ENCODE peak calls at places on chromosomes 1 and 21, in four cellular contexts. One of them, this sample, is unnamed. For H3K4me1 and H3K27me3, the result is how much of the 10 kb centered on the place peaks cover.

GRCh38 chr1:41870076-41870562 is 48.6 kb downstream of the HIVEP3 start:
- DNase-seq in psoas muscle: no peak
- DNase-seq in mesenchymal stem cell: peak
- DNase-seq in CD4-positive, alpha-beta memory T cell: no peak
- DNase-seq in this sample: no peak

GRCh38 chr1:51519857-51520699 is 1.0 kb upstream of the EPS15 start:
- DNase-seq in psoas muscle: no peak
- DNase-seq in CD4-positive, alpha-beta memory T cell: peak
- DNase-seq in mesenchymal stem cell: peak
- DNase-seq in this sample: no peak

GRCh38 chr1:51234721-51235425 is 1.2 kb upstream of the RNF11 start:
- DNase-seq in CD4-positive, alpha-beta memory T cell: peak
- DNase-seq in psoas muscle: peak
- DNase-seq in mesenchymal stem cell: peak
- DNase-seq in this sample: peak

GRCh38 chr1:24935196-24935526 is 5.1 kb upstream of the RUNX3 start:
- DNase-seq in mesenchymal stem cell: no peak
- DNase-seq in CD4-positive, alpha-beta memory T cell: peak
- DNase-seq in psoas muscle: no peak
- DNase-seq in this sample: no peak

GRCh38 chr1:64979358-64979757 is 13.0 kb upstream of the JAK1 start:
- DNase-seq in psoas muscle: no peak
- DNase-seq in mesenchymal stem cell: no peak
- DNase-seq in CD4-positive, alpha-beta memory T cell: no peak
- DNase-seq in this sample: no peak

GRCh38 chr1:50106095-50106761 is 2.5 kb upstream of the ELAVL4 start:
- DNase-seq in mesenchymal stem cell: no peak
- DNase-seq in CD4-positive, alpha-beta memory T cell: peak
- DNase-seq in psoas muscle: no peak
- DNase-seq in this sample: no peak

GRCh38 chr1:82704393-82704792 is 903.7 kb downstream of the ADGRL2 start:
- DNase-seq in CD4-positive, alpha-beta memory T cell: no peak
- DNase-seq in mesenchymal stem cell: no peak
- DNase-seq in psoas muscle: no peak
- DNase-seq in this sample: no peak

GRCh38 chr21:16116798-16117197 is 387.0 kb downstream of the USP25 start:
- DNase-seq in CD4-positive, alpha-beta memory T cell: no peak
- DNase-seq in mesenchymal stem cell: no peak
- DNase-seq in psoas muscle: no peak
- DNase-seq in this sample: no peak

GRCh38 chr1:205014772-205015171 is 28.2 kb upstream of the CNTN2 start:
- DNase-seq in psoas muscle: no peak
- DNase-seq in mesenchymal stem cell: no peak
- DNase-seq in CD4-positive, alpha-beta memory T cell: no peak
- DNase-seq in this sample: no peak

GRCh38 chr1:28759257-28759656 is 22.5 kb downstream of the YTHDF2 start:
- DNase-seq in mesenchymal stem cell: no peak
- DNase-seq in psoas muscle: no peak
- DNase-seq in CD4-positive, alpha-beta memory T cell: no peak
- DNase-seq in this sample: no peak

GRCh38 chr1:213985181-213986019 is 2.4 kb upstream of the PROX1 start:
- DNase-seq in CD4-positive, alpha-beta memory T cell: no peak
- DNase-seq in psoas muscle: no peak
- DNase-seq in mesenchymal stem cell: no peak
- DNase-seq in this sample: no peak

GRCh38 chr1:112144738-112145426 is 155.4 kb upstream of the KCND3 start:
- DNase-seq in psoas muscle: no peak
- DNase-seq in mesenchymal stem cell: no peak
- DNase-seq in CD4-positive, alpha-beta memory T cell: no peak
- DNase-seq in this sample: no peak

GRCh38 chr1:110242062-110242461 is 31.9 kb downstream of the KCNC4 start:
- DNase-seq in psoas muscle: no peak
- DNase-seq in mesenchymal stem cell: no peak
- DNase-seq in CD4-positive, alpha-beta memory T cell: no peak
- DNase-seq in this sample: no peak

GRCh38 chr21:32334980-32335471 is 36.4 kb downstream of the MRAP start:
- DNase-seq in CD4-positive, alpha-beta memory T cell: no peak
- DNase-seq in mesenchymal stem cell: peak
- DNase-seq in psoas muscle: no peak
- DNase-seq in this sample: no peak

GRCh38 chr1:55107989-55108388 is 68.6 kb downstream of the PCSK9 start:
- DNase-seq in psoas muscle: no peak
- DNase-seq in CD4-positive, alpha-beta memory T cell: no peak
- DNase-seq in mesenchymal stem cell: no peak
- DNase-seq in this sample: no peak

GRCh38 chr1:201964266-201964665 is 9.0 kb downstream of the TIMM17A start:
- DNase-seq in mesenchymal stem cell: peak
- DNase-seq in psoas muscle: no peak
- DNase-seq in CD4-positive, alpha-beta memory T cell: no peak
- DNase-seq in this sample: no peak

GRCh38 chr1:239811211-239811902 is 280.3 kb upstream of the FMN2 start:
- DNase-seq in mesenchymal stem cell: no peak
- DNase-seq in psoas muscle: no peak
- DNase-seq in CD4-positive, alpha-beta memory T cell: no peak
- DNase-seq in this sample: no peak

GRCh38 chr1:209880051-209880450 is 52.3 kb downstream of the UTP25 start:
- DNase-seq in CD4-positive, alpha-beta memory T cell: no peak
- DNase-seq in psoas muscle: no peak
- DNase-seq in mesenchymal stem cell: no peak
- DNase-seq in this sample: no peak

GRCh38 chr1:234919061-234919755 is 209.4 kb downstream of the TOMM20 start:
- DNase-seq in CD4-positive, alpha-beta memory T cell: no peak
- DNase-seq in psoas muscle: peak
- DNase-seq in mesenchymal stem cell: no peak
- DNase-seq in this sample: no peak

GRCh38 chr1:109151146-109151545 is 37.2 kb downstream of the ELAPOR1 start:
- DNase-seq in psoas muscle: peak
- DNase-seq in CD4-positive, alpha-beta memory T cell: no peak
- DNase-seq in mesenchymal stem cell: peak
- DNase-seq in this sample: no peak

GRCh38 chr1:204885288-204885711 is 14.6 kb downstream of the NFASC start:
- DNase-seq in CD4-positive, alpha-beta memory T cell: no peak
- DNase-seq in psoas muscle: no peak
- DNase-seq in mesenchymal stem cell: no peak
- DNase-seq in this sample: no peak

GRCh38 chr1:112548540-112548939 is 39.8 kb downstream of the WNT2B start:
- DNase-seq in psoas muscle: no peak
- DNase-seq in CD4-positive, alpha-beta memory T cell: no peak
- DNase-seq in mesenchymal stem cell: no peak
- DNase-seq in this sample: no peak

GRCh38 chr1:171661076-171661650 is 8.7 kb upstream of the MYOC start:
- DNase-seq in psoas muscle: no peak
- DNase-seq in CD4-positive, alpha-beta memory T cell: no peak
- DNase-seq in mesenchymal stem cell: no peak
- DNase-seq in this sample: no peak

GRCh38 chr1:93907718-93908117 is 1.5 kb downstream of the GCLM start:
- DNase-seq in mesenchymal stem cell: peak
- DNase-seq in psoas muscle: peak
- DNase-seq in CD4-positive, alpha-beta memory T cell: no peak
- DNase-seq in this sample: no peak

GRCh38 chr1:167706363-167706762 is 15.4 kb upstream of the MPZL1 start:
- DNase-seq in psoas muscle: no peak
- DNase-seq in mesenchymal stem cell: no peak
- DNase-seq in CD4-positive, alpha-beta memory T cell: no peak
- DNase-seq in this sample: no peak

GRCh38 chr1:164524810-164525209 is 34.2 kb upstream of the PBX1 start:
- DNase-seq in psoas muscle: no peak
- DNase-seq in mesenchymal stem cell: peak
- DNase-seq in CD4-positive, alpha-beta memory T cell: no peak
- DNase-seq in this sample: no peak

GRCh38 chr1:70465911-70466310 is 54.8 kb downstream of the CTH start:
- DNase-seq in CD4-positive, alpha-beta memory T cell: no peak
- DNase-seq in psoas muscle: no peak
- DNase-seq in mesenchymal stem cell: no peak
- DNase-seq in this sample: no peak

GRCh38 chr1:157312270-157312812 is 174.1 kb upstream of the ETV3 start:
- DNase-seq in mesenchymal stem cell: no peak
- DNase-seq in CD4-positive, alpha-beta memory T cell: no peak
- DNase-seq in psoas muscle: no peak
- DNase-seq in this sample: no peak

GRCh38 chr21:42843021-42843420 is 36.3 kb downstream of the WDR4 start:
- DNase-seq in mesenchymal stem cell: no peak
- DNase-seq in psoas muscle: no peak
- DNase-seq in CD4-positive, alpha-beta memory T cell: no peak
- DNase-seq in this sample: no peak

GRCh38 chr1:152932170-152932811 is 14.7 kb upstream of the SPRR5 start:
- DNase-seq in psoas muscle: no peak
- DNase-seq in CD4-positive, alpha-beta memory T cell: no peak
- DNase-seq in mesenchymal stem cell: no peak
- DNase-seq in this sample: no peak

GRCh38 chr1:4754816-4755215 is 100.4 kb downstream of the AJAP1 start:
- DNase-seq in mesenchymal stem cell: no peak
- DNase-seq in CD4-positive, alpha-beta memory T cell: no peak
- DNase-seq in psoas muscle: no peak
- DNase-seq in this sample: no peak

GRCh38 chr21:27244356-27244755 is 277.5 kb upstream of the ADAMTS5 start:
- DNase-seq in mesenchymal stem cell: no peak
- DNase-seq in CD4-positive, alpha-beta memory T cell: no peak
- DNase-seq in psoas muscle: no peak
- DNase-seq in this sample: no peak

GRCh38 chr1:41811978-41812852 is 106.5 kb downstream of the HIVEP3 start:
- DNase-seq in CD4-positive, alpha-beta memory T cell: peak
- DNase-seq in psoas muscle: peak
- DNase-seq in mesenchymal stem cell: peak
- DNase-seq in this sample: peak

GRCh38 chr21:23111070-23111605 is 2112.9 kb downstream of the NCAM2 start:
- DNase-seq in mesenchymal stem cell: no peak
- DNase-seq in CD4-positive, alpha-beta memory T cell: no peak
- DNase-seq in psoas muscle: no peak
- DNase-seq in this sample: no peak

GRCh38 chr1:153679337-153680119 is 1.0 kb downstream of the NPR1 start:
- DNase-seq in mesenchymal stem cell: peak
- DNase-seq in psoas muscle: no peak
- DNase-seq in CD4-positive, alpha-beta memory T cell: no peak
- DNase-seq in this sample: no peak

GRCh38 chr21:44925027-44925755 is 4.5 kb upstream of the ITGB2 start:
- DNase-seq in psoas muscle: no peak
- DNase-seq in mesenchymal stem cell: peak
- DNase-seq in CD4-positive, alpha-beta memory T cell: peak
- DNase-seq in this sample: no peak
- H3K4me1 ChIP-seq in psoas muscle: under half
- H3K4me1 ChIP-seq in mesenchymal stem cell: under half
- H3K4me1 ChIP-seq in CD4-positive, alpha-beta memory T cell: half or more
- H3K4me1 ChIP-seq in this sample: under half

DNA sequence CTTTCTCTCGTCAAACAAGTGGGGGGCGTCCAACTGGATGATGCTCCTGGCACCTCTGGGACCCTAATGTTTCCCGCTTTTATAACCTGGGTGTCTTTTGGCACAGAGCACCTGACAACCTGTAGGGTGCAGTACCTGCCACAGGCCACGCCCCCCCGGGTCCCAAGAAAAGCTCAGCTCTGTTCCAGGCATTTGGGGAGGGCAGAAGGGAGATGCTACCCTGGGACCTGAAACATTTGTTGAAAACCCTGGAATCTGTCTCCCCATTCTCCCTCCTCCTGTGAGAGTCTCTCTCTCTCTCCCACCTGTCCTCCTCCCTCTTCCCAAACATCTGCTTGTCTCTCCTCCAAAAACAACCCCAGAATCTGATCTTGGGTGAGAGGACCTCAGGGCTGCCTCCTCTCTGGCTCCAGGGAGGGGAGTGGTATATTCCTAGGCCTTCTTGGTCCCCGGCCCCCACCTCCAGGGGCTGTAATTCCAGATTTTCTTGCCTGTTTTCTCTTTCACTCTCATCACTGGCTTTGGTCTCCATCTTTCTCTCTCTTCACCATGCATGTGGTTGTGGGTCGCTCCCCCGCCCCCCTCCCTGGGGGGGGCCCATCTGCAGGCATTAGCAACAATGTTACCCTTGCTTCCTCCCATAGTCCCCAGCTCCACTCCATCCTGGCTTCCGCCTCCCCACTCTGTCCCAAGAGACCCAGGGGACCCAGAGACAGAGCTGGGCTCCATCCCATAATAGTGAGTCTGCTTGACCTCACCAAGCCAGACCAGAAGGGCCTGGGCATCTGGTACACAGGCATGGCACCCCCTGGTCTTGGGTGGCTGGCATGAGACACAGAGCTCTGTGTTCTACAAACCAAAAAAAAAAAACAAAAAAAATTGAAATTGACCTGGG is 4.1 kb downstream of the AHDC1 start:
- DNase-seq in psoas muscle: no peak
- DNase-seq in CD4-positive, alpha-beta memory T cell: no peak
- DNase-seq in mesenchymal stem cell: no peak
- DNase-seq in this sample: no peak
- H3K27ac ChIP-seq in psoas muscle: peak
- H3K27ac ChIP-seq in CD4-positive, alpha-beta memory T cell: no peak
- H3K27ac ChIP-seq in mesenchymal stem cell: peak
- H3K27ac ChIP-seq in this sample: peak

GRCh38 chr1:18341291-18342058 is 139.3 kb upstream of the KLHDC7A start:
- DNase-seq in psoas muscle: no peak
- DNase-seq in mesenchymal stem cell: no peak
- DNase-seq in CD4-positive, alpha-beta memory T cell: no peak
- DNase-seq in this sample: no peak
- H3K27me3 ChIP-seq in psoas muscle: under half
- H3K27me3 ChIP-seq in mesenchymal stem cell: under half
- H3K27me3 ChIP-seq in CD4-positive, alpha-beta memory T cell: under half
- H3K27me3 ChIP-seq in this sample: under half

GRCh38 chr1:230220907-230221306 is 153.9 kb downstream of the GALNT2 start:
- DNase-seq in mesenchymal stem cell: no peak
- DNase-seq in psoas muscle: no peak
- DNase-seq in CD4-positive, alpha-beta memory T cell: no peak
- DNase-seq in this sample: no peak
- H3K4me1 ChIP-seq in mesenchymal stem cell: under half
- H3K4me1 ChIP-seq in psoas muscle: under half
- H3K4me1 ChIP-seq in CD4-positive, alpha-beta memory T cell: under half
- H3K4me1 ChIP-seq in this sample: under half

GRCh38 chr21:28771790-28772501 is 220.7 kb downstream of the LTN1 start:
- DNase-seq in psoas muscle: no peak
- DNase-seq in mesenchymal stem cell: peak
- DNase-seq in CD4-positive, alpha-beta memory T cell: no peak
- DNase-seq in this sample: no peak
- H3K27ac ChIP-seq in psoas muscle: peak
- H3K27ac ChIP-seq in mesenchymal stem cell: peak
- H3K27ac ChIP-seq in CD4-positive, alpha-beta memory T cell: no peak
- H3K27ac ChIP-seq in this sample: no peak